ENCODE peak calls at places on chromosomes 2 and 18, in five cellular contexts. B is activated CD4-positive, CD25-positive, alpha-beta regulatory T cell; E is upper lobe of right lung; F is GM18507; Q is AML-193. I is an unnamed sample.

GRCh38 chr2:233010569-233011267 is 2.3 kb downstream of the NGEF start:
- DNase-seq in F (no peak), Q (no peak), E (peak), B (no peak), I (peak)

GRCh38 chr18:72119082-72119481 is 425.1 kb downstream of the CBLN2 start:
- DNase-seq in Q (no peak), B (no peak), E (no peak), F (no peak), I (no peak)

GRCh38 chr2:134465228-134465627 is 211.4 kb downstream of the MGAT5 start:
- DNase-seq in F (no peak), Q (no peak), B (no peak), E (no peak), I (peak)

GRCh38 chr2:136135924-136136906 is 18.3 kb upstream of the CXCR4 start:
- DNase-seq in E (no peak), Q (peak), F (no peak), B (peak), I (no peak)

GRCh38 chr2:177207101-177207500 is 5.5 kb upstream of the HNRNPA3 start:
- DNase-seq in E (no peak), F (no peak), Q (no peak), B (no peak), I (no peak)

GRCh38 chr2:11863513-11864328 is 117.3 kb downstream of the LPIN1 start:
- DNase-seq in E (peak), Q (peak), B (peak), F (peak), I (no peak)

GRCh38 chr2:16318474-16319195 is 347.0 kb downstream of the CYRIA start:
- DNase-seq in F (no peak), B (no peak), Q (no peak), E (no peak), I (no peak)

GRCh38 chr2:233791151-233791882 is 13.2 kb downstream of the MROH2A start:
- DNase-seq in Q (no peak), F (no peak), E (peak), B (no peak), I (peak)

GRCh38 chr2:112690853-112691390 is 29.9 kb upstream of the NT5DC4 start:
- DNase-seq in B (peak), Q (peak), E (peak), F (peak), I (peak)

GRCh38 chr2:224417361-224417729 is 15.4 kb upstream of the FAM124B start:
- DNase-seq in B (no peak), Q (no peak), F (no peak), E (no peak), I (no peak)

GRCh38 chr2:143803936-143804335 is 674.7 kb downstream of the ARHGAP15 start:
- DNase-seq in E (no peak), F (no peak), Q (no peak), B (no peak), I (no peak)

GRCh38 chr2:234203135-234203984 is 152.9 kb downstream of the SPP2 start:
- DNase-seq in E (no peak), F (no peak), B (no peak), Q (no peak), I (no peak)

GRCh38 chr2:159202568-159203071 is 83.9 kb downstream of the WDSUB1 start:
- DNase-seq in Q (no peak), E (no peak), B (no peak), F (no peak), I (no peak)

GRCh38 chr2:45055261-45055660 is 46.0 kb upstream of the SIX2 start:
- DNase-seq in E (no peak), F (no peak), B (no peak), Q (no peak), I (no peak)

GRCh38 chr2:183243760-183244159 is 119.5 kb downstream of the NUP35 start:
- DNase-seq in B (no peak), Q (no peak), F (no peak), E (no peak), I (no peak)

GRCh38 chr18:77970814-77971213 is 721.2 kb downstream of the GALR1 start:
- DNase-seq in E (no peak), Q (no peak), B (no peak), F (no peak), I (no peak)

GRCh38 chr2:48715042-48715899 is 40.3 kb downstream of the LHCGR start:
- DNase-seq in B (no peak), F (no peak), E (peak), Q (no peak), I (no peak)

GRCh38 chr18:8121942-8122480 is 487.2 kb upstream of the RAB12 start:
- DNase-seq in Q (no peak), E (no peak), F (no peak), B (no peak), I (no peak)

GRCh38 chr2:63581266-63581961 is 6.9 kb downstream of the WDPCP start:
- DNase-seq in Q (no peak), E (no peak), F (no peak), B (no peak), I (no peak)

GRCh38 chr2:124879615-124880014 is 854.5 kb downstream of the CNTNAP5 start:
- DNase-seq in F (no peak), E (no peak), Q (no peak), B (no peak), I (no peak)

GRCh38 chr2:86138736-86139625 is 32.9 kb downstream of the PTCD3 start:
- DNase-seq in B (no peak), Q (no peak), F (no peak), E (no peak), I (no peak)

GRCh38 chr2:129791651-129792050 is 187.8 kb upstream of the RAB6C start:
- DNase-seq in B (no peak), F (no peak), Q (no peak), E (no peak), I (no peak)

GRCh38 chr2:70181363-70181956 is 9.4 kb downstream of the C2orf42 start:
- DNase-seq in B (no peak), F (no peak), Q (peak), E (peak), I (no peak)

GRCh38 chr2:158300394-158300793 is 156.2 kb downstream of the CCDC148 start:
- DNase-seq in E (no peak), B (no peak), F (no peak), Q (no peak), I (no peak)

GRCh38 chr2:232523682-232524597 is 2.0 kb upstream of the CHRND start:
- DNase-seq in F (no peak), B (no peak), Q (peak), E (no peak), I (no peak)

GRCh38 chr18:52869349-52869923 is 529.4 kb downstream of the DCC start:
- DNase-seq in E (no peak), F (no peak), B (no peak), Q (no peak), I (no peak)

GRCh38 chr2:106197878-106198277 is 3.8 kb upstream of the UXS1 start:
- DNase-seq in B (no peak), E (no peak), F (no peak), Q (peak), I (no peak)

GRCh38 chr2:46984642-46985476 is 69.3 kb upstream of the MCFD2 start:
- DNase-seq in F (peak), E (peak), B (no peak), Q (peak), I (no peak)

GRCh38 chr2:101306410-101306809 is 2.1 kb downstream of the RNF149 start:
- DNase-seq in F (no peak), Q (no peak), B (no peak), E (no peak), I (no peak)

GRCh38 chr2:189506514-189506976 is 65.3 kb downstream of the WDR75 start:
- DNase-seq in E (no peak), F (no peak), B (no peak), Q (no peak), I (no peak)

GRCh38 chr2:209790066-209790728 is 18.6 kb downstream of the UNC80 start:
- DNase-seq in F (no peak), B (no peak), E (no peak), Q (peak), I (no peak)

GRCh38 chr2:144644549-144644948 is 124.6 kb upstream of the ZEB2 start:
- DNase-seq in E (no peak), F (no peak), Q (no peak), B (no peak), I (no peak)

GRCh38 chr2:233449921-233450853 is 95.9 kb downstream of the DGKD start:
- DNase-seq in Q (no peak), E (peak), F (no peak), B (no peak), I (no peak)

GRCh38 chr2:98026927-98027522 is 31.3 kb upstream of the TMEM131 start:
- DNase-seq in B (no peak), F (peak), E (no peak), Q (peak), I (no peak)

GRCh38 chr18:61651880-61652268 is 240.9 kb downstream of the RNF152 start:
- DNase-seq in E (no peak), B (no peak), Q (no peak), F (no peak), I (no peak)

GRCh38 chr18:29418136-29418535 is 1241.2 kb upstream of the CDH2 start:
- DNase-seq in E (no peak), Q (no peak), B (no peak), F (no peak), I (no peak)